ENCODE peak calls at places on chromosomes 11 and 22, in six cellular contexts. S is GM23338, G is H1, K is neural progenitor cell, V is MM.1S, F is SK-N-SH. M is an unnamed sample.

GRCh38 chr11:104650234-104650633 is 248.0 kb downstream of the CASP12 start:
- DNase-seq in K (peak; percentile 38), V (no peak), S (peak; percentile 76), F (no peak), G (no peak), M (no peak)

GRCh38 chr11:68583047-68583446 is 101.3 kb upstream of the GAL start:
- DNase-seq in K (no peak), S (no peak), V (no peak), F (no peak), G (no peak), M (no peak)

GRCh38 chr22:44591146-44591790 is 93.2 kb upstream of the RTL6 start:
- DNase-seq in F (no peak), S (no peak), G (no peak), K (no peak), V (no peak), M (peak; percentile 50)

GRCh38 chr11:63020671-63021255 is 5.1 kb upstream of the SLC22A8 start:
- DNase-seq in S (peak; percentile 86), F (peak; percentile 45), K (peak; percentile 58), G (peak; percentile 36), V (peak; percentile 10), M (peak; percentile 89)

GRCh38 chr11:118908931-118909618 is 16.7 kb downstream of the BCL9L start:
- DNase-seq in V (no peak), G (no peak), S (peak; percentile 80), F (peak; percentile 89), K (peak; percentile 88), M (peak; percentile 86)

GRCh38 chr11:34356576-34356917 is 1.3 kb downstream of the ABTB2 start:
- DNase-seq in V (no peak), F (no peak), G (no peak), K (peak; percentile 58), S (peak; percentile 60), M (peak; percentile 57)

GRCh38 chr11:80694385-80694784 is 1253.6 kb upstream of the TENM4 start:
- DNase-seq in G (no peak), V (no peak), S (no peak), F (no peak), K (no peak), M (no peak)

GRCh38 chr11:36235750-36236149 is 53.5 kb downstream of the COMMD9 start:
- DNase-seq in K (no peak), G (no peak), S (no peak), F (no peak), V (no peak), M (no peak)

GRCh38 chr11:75625970-75626691 is 42.7 kb downstream of the MAP6 start:
- DNase-seq in G (no peak), S (no peak), V (no peak), K (no peak), F (no peak), M (no peak)

GRCh38 chr11:1112351-1113191 is 37.9 kb downstream of the MUC2 start:
- DNase-seq in S (no peak), K (no peak), G (no peak), F (no peak), V (no peak), M (peak; percentile 90)

GRCh38 chr11:47858169-47858543 is 10.0 kb upstream of the NUP160 start:
- DNase-seq in S (no peak), K (no peak), G (no peak), F (no peak), V (no peak), M (no peak)

GRCh38 chr22:35460678-35461077 is 60.7 kb downstream of the MCM5 start:
- DNase-seq in S (no peak), F (no peak), G (no peak), V (no peak), K (no peak), M (no peak)

GRCh38 chr11:10670099-10670498 is 23.5 kb downstream of the IRAG1 start:
- DNase-seq in K (no peak), V (no peak), F (no peak), G (no peak), S (no peak), M (no peak)

DNA sequence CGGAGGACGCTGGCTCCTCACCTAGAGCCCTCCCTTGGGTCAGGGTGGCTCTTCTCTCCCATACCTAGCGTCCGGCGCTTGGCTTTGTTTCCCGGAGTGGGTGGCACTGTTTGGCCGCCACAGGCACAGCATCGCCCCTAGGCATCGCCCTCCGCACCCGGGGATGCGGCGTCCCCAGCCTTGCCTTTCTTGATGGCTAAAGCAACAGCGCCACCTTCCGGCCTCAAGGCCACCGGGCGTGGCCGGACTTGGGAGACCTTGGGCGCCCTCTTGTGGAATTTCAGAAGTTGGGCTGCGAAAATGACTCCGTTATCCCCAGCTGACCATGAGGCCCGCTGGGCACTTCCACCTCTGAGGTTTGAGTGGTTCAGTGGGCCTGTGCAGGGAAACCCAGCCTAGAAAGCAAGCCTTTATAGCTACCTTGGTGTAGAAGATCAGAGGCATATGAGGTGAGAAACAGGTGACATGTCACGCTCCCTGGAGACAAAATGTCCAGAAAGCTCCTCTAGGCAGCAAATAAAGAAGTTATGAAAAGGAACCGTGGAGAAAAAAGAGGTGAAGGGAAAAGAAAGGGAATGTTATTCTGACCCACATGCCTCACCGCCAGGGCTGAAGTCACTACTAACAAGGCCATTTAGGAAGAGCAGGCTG is 54.3 kb downstream of the SNX19 start:
- DNase-seq in F (peak; percentile 87), S (peak; percentile 97), G (peak; percentile 91), K (peak; percentile 98), V (peak; percentile 92), M (peak; percentile 93)
- H3K4me3 ChIP-seq in F (no peak overlapping the region), S (peak overlapping the region; percentile 30), G (no peak overlapping the region), K (no peak overlapping the region), V (no peak overlapping the region), M (no peak overlapping the region)

GRCh38 chr11:134702827-134703226 is 290.8 kb upstream of the B3GAT1 start:
- DNase-seq in K (no peak), V (no peak), G (no peak), F (no peak), S (no peak), M (no peak)

GRCh38 chr11:134696455-134696854 is 284.4 kb upstream of the B3GAT1 start:
- DNase-seq in K (no peak), G (no peak), V (no peak), S (no peak), F (no peak), M (no peak)

GRCh38 chr11:134701564-134702165 is 289.6 kb upstream of the B3GAT1 start:
- DNase-seq in S (no peak), K (no peak), V (no peak), F (no peak), G (no peak), M (no peak)

GRCh38 chr11:134700101-134700640 is 288.1 kb upstream of the B3GAT1 start:
- DNase-seq in V (no peak), S (no peak), G (no peak), F (no peak), K (no peak), M (no peak)
- H3K27me3 ChIP-seq in V (no peaks in the 10 kb centered on the region), S (no peaks in the 10 kb centered on the region), G (no peaks in the 10 kb centered on the region), F (no peaks in the 10 kb centered on the region), K (no peaks in the 10 kb centered on the region), M (no peaks in the 10 kb centered on the region)

DNA sequence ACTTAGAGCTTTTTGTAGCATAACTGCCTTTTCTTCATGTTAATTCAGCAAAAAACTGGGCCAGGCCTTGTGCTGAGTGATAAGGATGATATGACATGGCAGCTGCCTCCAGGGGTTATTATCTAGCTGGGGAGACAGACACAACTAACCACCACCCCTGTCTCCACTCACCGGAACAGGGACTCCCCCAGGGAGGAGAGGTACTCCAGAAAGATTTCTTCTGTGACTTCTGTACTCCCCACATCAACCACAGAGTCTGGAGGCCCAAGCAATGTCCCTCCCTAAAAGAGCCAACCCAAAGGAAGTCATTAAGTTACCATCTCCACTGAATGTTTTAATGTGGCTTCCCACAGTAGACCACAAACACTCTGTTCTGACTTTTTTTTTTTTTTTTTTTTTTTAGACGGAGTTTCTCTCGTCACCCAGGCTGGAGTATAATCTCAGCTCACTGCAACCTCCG is 14.3 kb upstream of the PMM1 start:
- DNase-seq in S (no peak), K (no peak), F (no peak), V (peak; percentile 68), G (no peak), M (no peak)
- H3K36me3 ChIP-seq in S (peaks cover 8% of the 10 kb centered on the region), K (no peaks in the 10 kb centered on the region), F (peaks cover 19% of the 10 kb centered on the region), V (no peaks in the 10 kb centered on the region), G (peaks cover 32% of the 10 kb centered on the region), M (peaks cover 32% of the 10 kb centered on the region)

DNA sequence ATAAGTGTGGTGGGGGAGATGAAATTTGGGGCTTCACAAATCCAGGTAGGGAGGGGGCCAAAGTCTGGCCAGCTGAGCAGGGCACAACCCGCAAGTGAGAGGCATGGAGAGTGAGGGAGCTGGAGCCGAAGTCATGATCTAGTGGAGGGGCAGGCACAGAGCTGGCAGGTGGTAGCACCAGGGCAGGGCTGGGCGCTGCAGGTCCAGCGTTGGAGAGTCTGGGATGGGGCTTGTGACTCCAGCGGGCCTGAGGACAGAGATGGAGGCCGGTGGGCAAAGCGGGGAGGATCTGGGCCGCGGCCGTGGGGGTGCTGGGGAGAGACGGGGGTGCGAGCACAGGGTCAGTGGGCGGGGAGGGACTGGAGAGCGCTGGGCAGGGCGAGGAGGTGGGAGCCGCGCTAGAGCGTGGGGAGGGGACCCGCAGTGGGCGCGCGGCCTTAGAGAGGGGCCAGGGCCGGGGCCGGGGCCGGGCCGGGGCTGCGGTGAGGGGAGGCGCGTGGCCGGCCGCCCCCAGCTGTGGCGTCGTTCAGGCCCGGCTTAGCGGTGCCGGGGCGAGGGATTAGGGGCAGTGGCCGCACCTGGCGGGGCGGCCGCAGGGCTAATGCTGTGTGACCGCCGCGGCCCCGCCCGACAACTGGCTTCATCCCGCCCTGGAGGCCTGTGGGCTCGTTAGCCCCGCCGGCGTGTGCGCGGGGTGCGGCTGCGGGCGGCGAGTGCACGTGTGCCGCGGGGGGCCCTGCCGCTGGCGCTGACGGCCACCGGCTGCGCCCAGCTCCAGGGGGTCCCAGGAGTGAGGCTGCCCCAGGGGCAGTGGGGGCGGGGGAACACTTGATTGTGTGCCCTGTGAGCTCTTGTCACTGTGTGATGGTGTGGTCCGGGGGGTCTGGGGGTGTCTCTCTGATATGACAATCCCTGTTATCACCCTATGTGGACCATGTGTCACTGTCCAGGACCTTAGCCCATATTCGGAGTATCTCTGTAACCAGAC is 23.6 kb upstream of the MYOD1 start:
- DNase-seq in S (peak; percentile 59), F (peak; percentile 51), V (no peak), K (peak; percentile 85), G (no peak), M (peak; percentile 90)
- H3K4me3 ChIP-seq in S (peak overlapping the region; percentile 53), F (no peak overlapping the region), V (no peak overlapping the region), K (peak overlapping the region; percentile 39), G (peak overlapping the region; percentile 29), M (peak overlapping the region; percentile 12)

GRCh38 chr11:17572791-17573460 is 25.9 kb downstream of the OTOG start:
- DNase-seq in F (no peak), G (no peak), K (no peak), S (no peak), V (no peak), M (peak; percentile 30)
- H3K27me3 ChIP-seq in F (no peaks in the 10 kb centered on the region), G (no peaks in the 10 kb centered on the region), K (no peaks in the 10 kb centered on the region), S (no peaks in the 10 kb centered on the region), V (no peaks in the 10 kb centered on the region), M (no peaks in the 10 kb centered on the region)

DNA sequence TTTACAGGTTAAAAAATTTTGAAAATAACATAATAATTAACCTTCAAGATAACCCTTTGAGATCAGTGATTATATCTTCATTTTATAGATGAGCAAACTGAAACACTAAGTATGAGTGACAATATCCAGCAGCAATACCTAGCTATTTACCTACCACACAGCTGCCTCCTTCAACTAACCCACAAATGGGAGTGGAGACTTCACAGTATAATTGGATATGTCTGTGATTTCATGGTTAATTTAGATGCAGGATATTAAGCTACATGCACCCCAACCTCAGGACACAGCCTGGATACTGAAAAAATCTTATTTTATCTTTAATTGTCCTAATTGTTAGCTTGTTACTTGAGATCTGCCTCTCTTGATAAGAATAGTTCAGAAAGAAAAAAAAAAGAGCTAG is 297.2 kb upstream of the ANO5 start:
- DNase-seq in F (no peak), V (no peak), S (no peak), K (no peak), G (no peak), M (no peak)
- H3K36me3 ChIP-seq in F (no peaks in the 10 kb centered on the region), V (no peaks in the 10 kb centered on the region), S (no peaks in the 10 kb centered on the region), K (no peaks in the 10 kb centered on the region), G (no peaks in the 10 kb centered on the region), M (no peaks in the 10 kb centered on the region)